ENCODE peak calls at places on chromosomes 4 and X, in seven cellular contexts. U is H9, O is mesenchymal stem cell, A is trophoblast cell, F is neuronal stem cell, S is mesendoderm, T is H1. V is an unnamed sample.

GRCh38 chr4:2093265-2093664 is 34.1 kb downstream of the NAT8L start:
- DNase-seq in U (no peak), O (no peak), A (no peak), F (no peak), S (no peak), T (no peak), V (no peak)

GRCh38 chr4:40736910-40737309 is 12.8 kb upstream of the NSUN7 start:
- DNase-seq in U (no peak), O (peak; percentile 47), A (no peak), F (no peak), S (no peak), T (no peak), V (peak; percentile 22)

GRCh38 chr4:7134737-7135388 is 57.5 kb upstream of the SORCS2 start:
- DNase-seq in U (no peak), O (no peak), A (no peak), F (no peak), S (no peak), T (no peak), V (peak; percentile 84)

GRCh38 chr4:166994686-166995085 is 239.6 kb downstream of the SPOCK3 start:
- DNase-seq in U (no peak), O (no peak), A (no peak), F (no peak), S (no peak), T (no peak), V (no peak)

GRCh38 chr4:106914223-106914622 is 121.9 kb downstream of the DKK2 start:
- DNase-seq in U (no peak), O (peak; percentile 49), A (no peak), F (no peak), S (no peak), T (no peak), V (no peak)

GRCh38 chr4:70945046-70945445 is 42.9 kb downstream of the MOB1B start:
- DNase-seq in U (no peak), O (peak; percentile 3), A (no peak), F (no peak), S (no peak), T (no peak), V (peak; percentile 36)

GRCh38 chr4:170008801-170009200 is 17.4 kb downstream of the MFAP3L start:
- DNase-seq in U (no peak), O (no peak), A (no peak), F (no peak), S (no peak), T (no peak), V (no peak)

GRCh38 chrX:47232803-47233332 is at the start of gene USP11:
- DNase-seq in U (peak; percentile 79), O (peak; percentile 56), A (no peak), F (no peak), S (peak; percentile 57), T (no peak), V (peak; percentile 51)

DNA sequence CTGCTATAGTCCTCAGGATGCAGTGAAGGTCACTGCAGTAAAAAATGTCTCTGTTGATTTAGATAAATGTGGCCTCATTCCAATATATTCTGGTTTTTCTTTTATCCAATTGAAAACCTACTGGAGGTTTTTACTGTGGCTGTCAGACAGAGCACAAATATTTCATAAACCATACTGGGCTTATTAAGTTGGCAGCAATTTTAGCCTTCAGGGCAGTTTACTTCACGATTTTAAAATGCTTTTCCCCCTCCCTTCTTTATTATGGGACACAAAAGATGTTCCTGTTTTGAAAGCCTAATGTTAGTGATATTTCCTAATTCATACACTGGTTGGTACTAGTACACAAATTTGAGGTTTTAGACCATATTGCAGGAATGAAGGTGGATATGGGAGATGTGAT is 939.4 kb downstream of the C4orf33 start:
- DNase-seq in U (no peak), O (no peak), A (no peak), F (no peak), S (no peak), T (no peak), V (no peak)
- H3K4me1 ChIP-seq in U (peaks cover 2% of the 10 kb centered on the region), O (no peaks in the 10 kb centered on the region), A (no peaks in the 10 kb centered on the region), F (no peaks in the 10 kb centered on the region), S (peaks cover 6% of the 10 kb centered on the region), T (no peaks in the 10 kb centered on the region), V (no peaks in the 10 kb centered on the region)

DNA sequence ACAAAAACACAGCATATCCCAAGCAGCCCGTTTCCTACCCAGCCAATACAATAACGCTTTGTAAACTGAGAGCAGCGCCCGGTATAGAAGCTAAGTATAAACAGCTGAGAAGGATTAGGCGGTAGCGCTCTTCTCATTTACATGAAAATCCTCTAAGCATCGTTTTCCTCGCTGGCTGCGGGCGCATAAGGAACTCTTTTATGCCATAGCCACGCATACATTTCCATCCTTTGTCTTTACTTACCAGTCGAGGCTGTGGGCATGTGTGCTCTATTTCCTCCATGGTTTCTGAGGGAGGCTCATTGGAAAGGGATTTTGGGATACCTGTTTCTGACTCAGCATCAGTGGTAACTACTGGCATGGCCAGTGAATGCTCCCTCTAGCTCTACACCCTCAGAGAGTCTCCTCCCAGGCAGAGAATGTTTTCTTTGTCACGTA is 383 bp downstream of the PCYT1B start:
- DNase-seq in U (peak; percentile 76), O (peak; percentile 20), A (no peak), F (peak; percentile 37), S (no peak), T (peak; percentile 2), V (no peak)
- H2AK5ac ChIP-seq in U (peak overlapping the region; percentile 67), O (no peak overlapping the region), A (no peak overlapping the region), F (no peak overlapping the region), S (no peak overlapping the region), T (no peak overlapping the region), V (no peak overlapping the region)

GRCh38 chrX:40383360-40383759 is 197.4 kb upstream of the ATP6AP2 start:
- DNase-seq in U (peak; percentile 37), O (no peak), A (no peak), F (no peak), S (peak; percentile 23), T (no peak), V (no peak)
- H3K4me1 ChIP-seq in U (no peaks in the 10 kb centered on the region), O (peaks cover 8% of the 10 kb centered on the region), A (no peaks in the 10 kb centered on the region), F (peaks cover 2% of the 10 kb centered on the region), S (no peaks in the 10 kb centered on the region), T (peaks cover 2% of the 10 kb centered on the region), V (no peaks in the 10 kb centered on the region)

DNA sequence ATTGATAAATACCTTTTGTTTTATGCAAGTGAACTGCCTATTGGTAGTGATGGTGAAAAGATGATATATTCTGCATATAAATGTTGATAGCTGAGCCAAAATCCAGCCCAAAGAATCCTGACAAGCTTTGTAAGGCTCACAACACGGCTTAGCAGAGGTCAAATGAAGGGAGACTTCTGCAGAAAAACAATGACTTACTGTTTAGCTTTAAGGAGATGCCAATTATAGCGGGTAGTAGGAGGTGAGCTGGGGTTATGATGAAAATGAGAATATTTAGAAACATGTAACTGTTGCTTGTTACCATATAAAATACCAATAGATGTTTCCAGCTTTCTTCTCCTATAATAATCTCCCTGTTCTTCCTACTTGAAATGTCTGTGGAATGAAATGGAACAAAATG is 97.1 kb downstream of the AFF1 start:
- DNase-seq in U (no peak), O (no peak), A (no peak), F (no peak), S (no peak), T (no peak), V (no peak)
- H2AK5ac ChIP-seq in U (no peak overlapping the region), O (no peak overlapping the region), A (no peak overlapping the region), F (no peak overlapping the region), S (no peak overlapping the region), T (no peak overlapping the region), V (no peak overlapping the region)

GRCh38 chrX:132958086-132958703 is at the start of gene HS6ST2:
- DNase-seq in U (peak; percentile 48), O (peak; percentile 14), A (no peak), F (peak; percentile 27), S (peak; percentile 60), T (no peak), V (no peak)

GRCh38 chrX:132955710-132956109 is 2.7 kb downstream of the HS6ST2 start:
- DNase-seq in U (no peak), O (no peak), A (no peak), F (no peak), S (no peak), T (no peak), V (no peak)

GRCh38 chrX:132957211-132958085 is 981 bp downstream of the HS6ST2 start:
- DNase-seq in U (peak; percentile 58), O (peak; percentile 45), A (no peak), F (peak; percentile 66), S (peak; percentile 56), T (no peak), V (no peak)

GRCh38 chrX:132954323-132954722 is 4.1 kb downstream of the HS6ST2 start:
- DNase-seq in U (no peak), O (no peak), A (no peak), F (no peak), S (no peak), T (no peak), V (no peak)

DNA sequence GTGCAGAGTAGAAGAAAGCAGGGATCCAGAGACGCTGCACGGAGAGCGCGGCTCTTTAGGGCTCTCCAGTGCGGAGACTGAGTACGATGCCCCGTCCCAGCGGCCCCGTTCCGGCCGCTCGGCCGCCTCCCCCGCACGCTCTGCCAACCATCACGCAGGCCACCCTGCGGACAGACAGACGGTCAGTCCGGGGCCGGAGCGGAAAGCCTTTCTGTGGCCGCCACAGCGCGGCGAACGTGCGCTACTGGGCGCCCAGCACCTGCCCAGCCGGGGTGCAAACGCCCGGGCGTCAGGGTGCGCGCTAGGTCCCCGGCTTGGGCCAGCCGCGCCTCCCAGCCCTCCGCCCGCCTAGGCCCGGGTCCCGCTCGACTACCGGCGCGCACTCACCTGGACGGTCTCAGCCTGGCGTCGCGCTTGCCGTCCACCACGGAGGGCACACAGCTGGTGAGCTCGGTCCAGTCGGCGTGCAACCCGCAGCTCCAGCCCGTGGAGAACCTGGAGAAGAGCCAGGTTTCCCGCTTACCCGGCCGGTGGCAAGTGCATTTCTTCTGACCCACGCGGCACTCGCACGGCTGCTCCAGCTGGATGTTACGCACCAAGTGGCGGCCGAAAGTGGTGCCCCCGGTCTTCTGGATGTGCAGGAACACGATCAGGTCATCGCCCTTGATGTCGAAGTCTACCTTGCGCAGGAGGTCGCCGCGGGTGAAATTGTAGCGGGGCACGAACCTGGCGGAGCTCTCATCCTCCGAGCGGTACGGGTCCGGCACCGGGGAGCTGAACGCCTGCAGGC is 1.8 kb downstream of the HS6ST2 start:
- DNase-seq in U (no peak), O (peak; percentile 14), A (no peak), F (no peak), S (no peak), T (no peak), V (no peak)
- H3K4me1 ChIP-seq in U (peaks cover 20% of the 10 kb centered on the region), O (peaks cover 18% of the 10 kb centered on the region), A (peaks cover 35% of the 10 kb centered on the region), F (peaks cover 25% of the 10 kb centered on the region), S (no peaks in the 10 kb centered on the region), T (peaks cover 7% of the 10 kb centered on the region), V (no peaks in the 10 kb centered on the region)

GRCh38 chr4:103422467-103423219 is 224.5 kb upstream of the CENPE start:
- DNase-seq in U (no peak), O (no peak), A (no peak), F (no peak), S (no peak), T (no peak), V (no peak)
- H2AK5ac ChIP-seq in U (no peak overlapping the region), O (no peak overlapping the region), A (no peak overlapping the region), F (no peak overlapping the region), S (no peak overlapping the region), T (no peak overlapping the region), V (no peak overlapping the region)

V was measured in IMR-90.